ENCODE peak calls at places on chromosomes 7 and 10, in four cellular contexts. E, X, B and M are unnamed samples.

GRCh38 chr10:72889391-72889831 is 4.1 kb upstream of the OIT3 start:
- DNase-seq in B (no peak), E (no peak), X (no peak), M (no peak)

GRCh38 chr7:121081327-121081936 is 92.9 kb downstream of the CPED1 start:
- DNase-seq in E (no peak), X (no peak), B (no peak), M (no peak)

GRCh38 chr7:134458341-134458805 is 527 bp downstream of the AKR1B1 start:
- DNase-seq in B (peak), E (no peak), X (peak), M (peak)

GRCh38 chr10:30827531-30828120 is 198.1 kb upstream of the LYZL2 start:
- DNase-seq in B (no peak), X (no peak), E (no peak), M (no peak)

GRCh38 chr7:156998988-156999610 is 11.4 kb downstream of the MNX1 start:
- DNase-seq in B (no peak), X (no peak), E (no peak), M (no peak)

GRCh38 chr10:102546606-102547310 is 43.0 kb downstream of the SUFU start:
- DNase-seq in E (no peak), B (no peak), X (no peak), M (no peak)

GRCh38 chr7:143259765-143260164 is 3.5 kb upstream of the GSTK1 start:
- DNase-seq in E (no peak), B (no peak), X (no peak), M (no peak)

GRCh38 chr7:117169907-117170306 is 153.0 kb downstream of the WNT2 start:
- DNase-seq in X (peak), B (no peak), E (no peak), M (no peak)

GRCh38 chr7:108455833-108456677 is at the start of gene NRCAM:
- DNase-seq in X (peak), E (no peak), B (peak), M (peak)

GRCh38 chr7:80466638-80467037 is 45.2 kb downstream of the GNAT3 start:
- DNase-seq in E (no peak), B (no peak), X (no peak), M (no peak)

GRCh38 chr7:155590215-155591023 is 44.1 kb upstream of the CNPY1 start:
- DNase-seq in E (no peak), X (peak), B (no peak), M (no peak)

GRCh38 chr10:77925410-77925794 is 1.2 kb downstream of the DLG5 start:
- DNase-seq in B (no peak), E (no peak), X (peak), M (no peak)

GRCh38 chr10:96512524-96512991 is 1.2 kb downstream of the TLL2 start:
- DNase-seq in B (peak), X (no peak), E (no peak), M (no peak)

GRCh38 chr10:5390607-5391205 is 13.9 kb downstream of the TUBAL3 start:
- DNase-seq in X (no peak), E (no peak), B (no peak), M (no peak)

GRCh38 chr7:77328669-77329068 is 87.5 kb downstream of the GSAP start:
- DNase-seq in E (no peak), B (no peak), X (no peak), M (no peak)

GRCh38 chr10:42990721-42991441 is 86.0 kb upstream of the RET start:
- DNase-seq in X (no peak), E (no peak), B (no peak), M (peak)

GRCh38 chr7:81715984-81716588 is 53.8 kb downstream of the HGF start:
- DNase-seq in X (no peak), E (no peak), B (no peak), M (no peak)

GRCh38 chr7:146116452-146117219 is at the start of gene CNTNAP2:
- DNase-seq in E (no peak), X (no peak), B (no peak), M (no peak)

GRCh38 chr10:78299861-78300453 is 266.3 kb downstream of the RPS24 start:
- DNase-seq in B (peak), E (no peak), X (peak), M (no peak)

GRCh38 chr10:102791754-102792153 is 45.5 kb downstream of the CYP17A1 start:
- DNase-seq in E (no peak), B (no peak), X (no peak), M (no peak)

GRCh38 chr10:101284171-101285092 is 55.2 kb upstream of the LBX1 start:
- DNase-seq in B (no peak), E (no peak), X (no peak), M (no peak)

GRCh38 chr10:6737080-6737641 is 157.1 kb upstream of the PRKCQ start:
- DNase-seq in E (no peak), B (no peak), X (no peak), M (no peak)

GRCh38 chr10:123346581-123346980 is 192.4 kb downstream of the BUB3 start:
- DNase-seq in B (no peak), E (no peak), X (no peak), M (no peak)

GRCh38 chr10:9951481-9952257 is 1066.0 kb upstream of the CELF2 start:
- DNase-seq in X (no peak), E (no peak), B (no peak), M (no peak)

GRCh38 chr10:103890194-103890658 is 27.8 kb downstream of the STN1 start:
- DNase-seq in B (no peak), E (no peak), X (no peak), M (no peak)

GRCh38 chr7:66974986-66975590 is 20.3 kb downstream of the SBDS start:
- DNase-seq in B (no peak), X (no peak), E (no peak), M (no peak)

GRCh38 chr10:102635377-102635776 is 8.9 kb upstream of the TRIM8 start:
- DNase-seq in E (no peak), X (no peak), B (no peak), M (no peak)

GRCh38 chr7:106450716-106451115 is 165.9 kb upstream of the NAMPT start:
- DNase-seq in E (no peak), B (no peak), X (no peak), M (no peak)

GRCh38 chr10:43955002-43955596 is 306.4 kb upstream of the ZNF32 start:
- DNase-seq in E (no peak), B (no peak), X (no peak), M (no peak)

GRCh38 chr7:91286432-91286831 is 22.2 kb downstream of the FZD1 start:
- DNase-seq in X (no peak), E (no peak), B (no peak), M (no peak)

GRCh38 chr7:727806-728460 is 852 bp upstream of the PRKAR1B start:
- DNase-seq in X (no peak), B (no peak), E (no peak), M (no peak)

GRCh38 chr7:16795624-16796023 is 9.2 kb downstream of the AGR2 start:
- DNase-seq in E (no peak), B (no peak), X (no peak), M (no peak)

GRCh38 chr10:51852297-51852696 is 152.9 kb upstream of the CSTF2T start:
- DNase-seq in X (no peak), E (no peak), B (no peak), M (no peak)

GRCh38 chr10:25828475-25828874 is 105.6 kb upstream of the MYO3A start:
- DNase-seq in B (no peak), E (no peak), X (no peak), M (no peak)

GRCh38 chr7:133052357-133052756 is 29.5 kb downstream of the CHCHD3 start:
- DNase-seq in E (no peak), B (no peak), X (no peak), M (no peak)

GRCh38 chr10:14325325-14325955 is 5.3 kb downstream of the FRMD4A start:
- DNase-seq in B (peak), X (peak), E (peak), M (no peak)